ENCODE peak calls at places on chromosomes 5 and 9, in seven cellular contexts. One of them, this sample, is unnamed.

GRCh38 chr9:99425124-99425523 is 203.0 kb downstream of the SEC61B start:
- DNase-seq in activated effector memory CD4-positive, alpha-beta T cell treated with Interleukin-2 at 50 U/mL for 16 hours: no peak
- DNase-seq in activated T-helper 2 cell treated with anti-CD3 and anti-CD28 coated beads, Interferon-gamma antibody, Interleukin-2, Interleukin-4, amounts not matched to agents 10 μg/mL and 5 μg/mL and 100 μg/mL, durations not matched to agents 14 hours and 24 hours and 36 hours: no peak
- DNase-seq in CD4-positive, alpha-beta memory T cell: no peak
- DNase-seq in T-helper 9 cell: no peak
- DNase-seq in fibroblast of lung: no peak
- DNase-seq in LoVo: no peak
- DNase-seq in this sample: no peak

GRCh38 chr9:133429641-133430161 is 7.5 kb downstream of the ADAMTS13 start:
- DNase-seq in activated effector memory CD4-positive, alpha-beta T cell treated with Interleukin-2 at 50 U/mL for 16 hours: no peak
- DNase-seq in activated T-helper 2 cell treated with anti-CD3 and anti-CD28 coated beads, Interferon-gamma antibody, Interleukin-2, Interleukin-4, amounts not matched to agents 10 μg/mL and 5 μg/mL and 100 μg/mL, durations not matched to agents 14 hours and 24 hours and 36 hours: no peak
- DNase-seq in CD4-positive, alpha-beta memory T cell: no peak
- DNase-seq in T-helper 9 cell: no peak
- DNase-seq in fibroblast of lung: no peak
- DNase-seq in LoVo: no peak
- DNase-seq in this sample: no peak

GRCh38 chr5:141934099-141934844 is 10.6 kb downstream of the DELE1 start:
- DNase-seq in activated effector memory CD4-positive, alpha-beta T cell treated with Interleukin-2 at 50 U/mL for 16 hours: no peak
- DNase-seq in activated T-helper 2 cell treated with anti-CD3 and anti-CD28 coated beads, Interferon-gamma antibody, Interleukin-2, Interleukin-4, amounts not matched to agents 10 μg/mL and 5 μg/mL and 100 μg/mL, durations not matched to agents 14 hours and 24 hours and 36 hours: no peak
- DNase-seq in CD4-positive, alpha-beta memory T cell: no peak
- DNase-seq in T-helper 9 cell: no peak
- DNase-seq in fibroblast of lung: no peak
- DNase-seq in LoVo: no peak
- DNase-seq in this sample: no peak

GRCh38 chr5:107306597-107306996 is 364.1 kb downstream of the EFNA5 start:
- DNase-seq in activated effector memory CD4-positive, alpha-beta T cell treated with Interleukin-2 at 50 U/mL for 16 hours: no peak
- DNase-seq in activated T-helper 2 cell treated with anti-CD3 and anti-CD28 coated beads, Interferon-gamma antibody, Interleukin-2, Interleukin-4, amounts not matched to agents 10 μg/mL and 5 μg/mL and 100 μg/mL, durations not matched to agents 14 hours and 24 hours and 36 hours: no peak
- DNase-seq in CD4-positive, alpha-beta memory T cell: no peak
- DNase-seq in T-helper 9 cell: no peak
- DNase-seq in fibroblast of lung: no peak
- DNase-seq in LoVo: no peak
- DNase-seq in this sample: no peak

GRCh38 chr5:38872826-38873225 is 27.0 kb downstream of the OSMR start:
- DNase-seq in activated effector memory CD4-positive, alpha-beta T cell treated with Interleukin-2 at 50 U/mL for 16 hours: no peak
- DNase-seq in activated T-helper 2 cell treated with anti-CD3 and anti-CD28 coated beads, Interferon-gamma antibody, Interleukin-2, Interleukin-4, amounts not matched to agents 10 μg/mL and 5 μg/mL and 100 μg/mL, durations not matched to agents 14 hours and 24 hours and 36 hours: no peak
- DNase-seq in CD4-positive, alpha-beta memory T cell: no peak
- DNase-seq in T-helper 9 cell: no peak
- DNase-seq in fibroblast of lung: no peak
- DNase-seq in LoVo: no peak
- DNase-seq in this sample: no peak

GRCh38 chr9:81609782-81610738 is 79.3 kb downstream of the TLE1 start:
- DNase-seq in activated effector memory CD4-positive, alpha-beta T cell treated with Interleukin-2 at 50 U/mL for 16 hours: no peak
- DNase-seq in activated T-helper 2 cell treated with anti-CD3 and anti-CD28 coated beads, Interferon-gamma antibody, Interleukin-2, Interleukin-4, amounts not matched to agents 10 μg/mL and 5 μg/mL and 100 μg/mL, durations not matched to agents 14 hours and 24 hours and 36 hours: no peak
- DNase-seq in CD4-positive, alpha-beta memory T cell: no peak
- DNase-seq in T-helper 9 cell: no peak
- DNase-seq in fibroblast of lung: no peak
- DNase-seq in LoVo: no peak
- DNase-seq in this sample: no peak

GRCh38 chr5:64742411-64742810 is 26.1 kb downstream of the SREK1IP1 start:
- DNase-seq in activated effector memory CD4-positive, alpha-beta T cell treated with Interleukin-2 at 50 U/mL for 16 hours: no peak
- DNase-seq in activated T-helper 2 cell treated with anti-CD3 and anti-CD28 coated beads, Interferon-gamma antibody, Interleukin-2, Interleukin-4, amounts not matched to agents 10 μg/mL and 5 μg/mL and 100 μg/mL, durations not matched to agents 14 hours and 24 hours and 36 hours: no peak
- DNase-seq in CD4-positive, alpha-beta memory T cell: no peak
- DNase-seq in T-helper 9 cell: no peak
- DNase-seq in fibroblast of lung: no peak
- DNase-seq in LoVo: no peak
- DNase-seq in this sample: no peak

GRCh38 chr9:68551191-68551590 is 10.5 kb upstream of the TMEM252 start:
- DNase-seq in activated effector memory CD4-positive, alpha-beta T cell treated with Interleukin-2 at 50 U/mL for 16 hours: no peak
- DNase-seq in activated T-helper 2 cell treated with anti-CD3 and anti-CD28 coated beads, Interferon-gamma antibody, Interleukin-2, Interleukin-4, amounts not matched to agents 10 μg/mL and 5 μg/mL and 100 μg/mL, durations not matched to agents 14 hours and 24 hours and 36 hours: no peak
- DNase-seq in CD4-positive, alpha-beta memory T cell: no peak
- DNase-seq in T-helper 9 cell: no peak
- DNase-seq in fibroblast of lung: no peak
- DNase-seq in LoVo: no peak
- DNase-seq in this sample: peak

GRCh38 chr9:131318211-131318610 is 28.7 kb downstream of the PLPP7 start:
- DNase-seq in activated effector memory CD4-positive, alpha-beta T cell treated with Interleukin-2 at 50 U/mL for 16 hours: no peak
- DNase-seq in activated T-helper 2 cell treated with anti-CD3 and anti-CD28 coated beads, Interferon-gamma antibody, Interleukin-2, Interleukin-4, amounts not matched to agents 10 μg/mL and 5 μg/mL and 100 μg/mL, durations not matched to agents 14 hours and 24 hours and 36 hours: no peak
- DNase-seq in CD4-positive, alpha-beta memory T cell: no peak
- DNase-seq in T-helper 9 cell: no peak
- DNase-seq in fibroblast of lung: no peak
- DNase-seq in LoVo: no peak
- DNase-seq in this sample: no peak

GRCh38 chr9:129838707-129839259 is 3.5 kb downstream of the USP20 start:
- DNase-seq in activated effector memory CD4-positive, alpha-beta T cell treated with Interleukin-2 at 50 U/mL for 16 hours: no peak
- DNase-seq in activated T-helper 2 cell treated with anti-CD3 and anti-CD28 coated beads, Interferon-gamma antibody, Interleukin-2, Interleukin-4, amounts not matched to agents 10 μg/mL and 5 μg/mL and 100 μg/mL, durations not matched to agents 14 hours and 24 hours and 36 hours: no peak
- DNase-seq in CD4-positive, alpha-beta memory T cell: no peak
- DNase-seq in T-helper 9 cell: no peak
- DNase-seq in fibroblast of lung: peak
- DNase-seq in LoVo: no peak
- DNase-seq in this sample: no peak

GRCh38 chr5:72908666-72909065 is 47.2 kb upstream of the FCHO2 start:
- DNase-seq in activated effector memory CD4-positive, alpha-beta T cell treated with Interleukin-2 at 50 U/mL for 16 hours: no peak
- DNase-seq in activated T-helper 2 cell treated with anti-CD3 and anti-CD28 coated beads, Interferon-gamma antibody, Interleukin-2, Interleukin-4, amounts not matched to agents 10 μg/mL and 5 μg/mL and 100 μg/mL, durations not matched to agents 14 hours and 24 hours and 36 hours: no peak
- DNase-seq in CD4-positive, alpha-beta memory T cell: no peak
- DNase-seq in T-helper 9 cell: no peak
- DNase-seq in fibroblast of lung: peak
- DNase-seq in LoVo: no peak
- DNase-seq in this sample: no peak

GRCh38 chr9:134641173-134641985 is at the start of gene COL5A1:
- DNase-seq in activated effector memory CD4-positive, alpha-beta T cell treated with Interleukin-2 at 50 U/mL for 16 hours: peak
- DNase-seq in activated T-helper 2 cell treated with anti-CD3 and anti-CD28 coated beads, Interferon-gamma antibody, Interleukin-2, Interleukin-4, amounts not matched to agents 10 μg/mL and 5 μg/mL and 100 μg/mL, durations not matched to agents 14 hours and 24 hours and 36 hours: peak
- DNase-seq in CD4-positive, alpha-beta memory T cell: peak
- DNase-seq in T-helper 9 cell: peak
- DNase-seq in fibroblast of lung: peak
- DNase-seq in LoVo: no peak
- DNase-seq in this sample: peak

GRCh38 chr5:66602621-66603020 is 6.4 kb downstream of the MAST4 start:
- DNase-seq in activated effector memory CD4-positive, alpha-beta T cell treated with Interleukin-2 at 50 U/mL for 16 hours: no peak
- DNase-seq in activated T-helper 2 cell treated with anti-CD3 and anti-CD28 coated beads, Interferon-gamma antibody, Interleukin-2, Interleukin-4, amounts not matched to agents 10 μg/mL and 5 μg/mL and 100 μg/mL, durations not matched to agents 14 hours and 24 hours and 36 hours: no peak
- DNase-seq in CD4-positive, alpha-beta memory T cell: no peak
- DNase-seq in T-helper 9 cell: no peak
- DNase-seq in fibroblast of lung: no peak
- DNase-seq in LoVo: no peak
- DNase-seq in this sample: no peak

GRCh38 chr5:2591777-2592453 is 159.6 kb downstream of the IRX2 start:
- DNase-seq in activated effector memory CD4-positive, alpha-beta T cell treated with Interleukin-2 at 50 U/mL for 16 hours: no peak
- DNase-seq in activated T-helper 2 cell treated with anti-CD3 and anti-CD28 coated beads, Interferon-gamma antibody, Interleukin-2, Interleukin-4, amounts not matched to agents 10 μg/mL and 5 μg/mL and 100 μg/mL, durations not matched to agents 14 hours and 24 hours and 36 hours: no peak
- DNase-seq in CD4-positive, alpha-beta memory T cell: no peak
- DNase-seq in T-helper 9 cell: no peak
- DNase-seq in fibroblast of lung: no peak
- DNase-seq in LoVo: no peak
- DNase-seq in this sample: no peak

GRCh38 chr5:150206076-150206779 is 16.4 kb downstream of the SLC6A7 start:
- DNase-seq in activated effector memory CD4-positive, alpha-beta T cell treated with Interleukin-2 at 50 U/mL for 16 hours: no peak
- DNase-seq in activated T-helper 2 cell treated with anti-CD3 and anti-CD28 coated beads, Interferon-gamma antibody, Interleukin-2, Interleukin-4, amounts not matched to agents 10 μg/mL and 5 μg/mL and 100 μg/mL, durations not matched to agents 14 hours and 24 hours and 36 hours: no peak
- DNase-seq in CD4-positive, alpha-beta memory T cell: no peak
- DNase-seq in T-helper 9 cell: no peak
- DNase-seq in fibroblast of lung: no peak
- DNase-seq in LoVo: no peak
- DNase-seq in this sample: no peak

GRCh38 chr5:140152610-140152999 is 22.4 kb upstream of the CYSTM1 start:
- DNase-seq in activated effector memory CD4-positive, alpha-beta T cell treated with Interleukin-2 at 50 U/mL for 16 hours: no peak
- DNase-seq in activated T-helper 2 cell treated with anti-CD3 and anti-CD28 coated beads, Interferon-gamma antibody, Interleukin-2, Interleukin-4, amounts not matched to agents 10 μg/mL and 5 μg/mL and 100 μg/mL, durations not matched to agents 14 hours and 24 hours and 36 hours: no peak
- DNase-seq in CD4-positive, alpha-beta memory T cell: no peak
- DNase-seq in T-helper 9 cell: no peak
- DNase-seq in fibroblast of lung: no peak
- DNase-seq in LoVo: no peak
- DNase-seq in this sample: no peak

GRCh38 chr9:131266301-131267229 is 9.7 kb downstream of the FAM78A start:
- DNase-seq in activated effector memory CD4-positive, alpha-beta T cell treated with Interleukin-2 at 50 U/mL for 16 hours: no peak
- DNase-seq in activated T-helper 2 cell treated with anti-CD3 and anti-CD28 coated beads, Interferon-gamma antibody, Interleukin-2, Interleukin-4, amounts not matched to agents 10 μg/mL and 5 μg/mL and 100 μg/mL, durations not matched to agents 14 hours and 24 hours and 36 hours: no peak
- DNase-seq in CD4-positive, alpha-beta memory T cell: no peak
- DNase-seq in T-helper 9 cell: no peak
- DNase-seq in fibroblast of lung: no peak
- DNase-seq in LoVo: no peak
- DNase-seq in this sample: no peak

GRCh38 chr9:114472765-114473446 is 32.4 kb downstream of the WHRN start:
- DNase-seq in activated effector memory CD4-positive, alpha-beta T cell treated with Interleukin-2 at 50 U/mL for 16 hours: no peak
- DNase-seq in activated T-helper 2 cell treated with anti-CD3 and anti-CD28 coated beads, Interferon-gamma antibody, Interleukin-2, Interleukin-4, amounts not matched to agents 10 μg/mL and 5 μg/mL and 100 μg/mL, durations not matched to agents 14 hours and 24 hours and 36 hours: no peak
- DNase-seq in CD4-positive, alpha-beta memory T cell: no peak
- DNase-seq in T-helper 9 cell: no peak
- DNase-seq in fibroblast of lung: peak
- DNase-seq in LoVo: no peak
- DNase-seq in this sample: no peak

GRCh38 chr5:139177809-139178581 is 20.2 kb downstream of the SIL1 start:
- DNase-seq in activated effector memory CD4-positive, alpha-beta T cell treated with Interleukin-2 at 50 U/mL for 16 hours: no peak
- DNase-seq in activated T-helper 2 cell treated with anti-CD3 and anti-CD28 coated beads, Interferon-gamma antibody, Interleukin-2, Interleukin-4, amounts not matched to agents 10 μg/mL and 5 μg/mL and 100 μg/mL, durations not matched to agents 14 hours and 24 hours and 36 hours: no peak
- DNase-seq in CD4-positive, alpha-beta memory T cell: no peak
- DNase-seq in T-helper 9 cell: no peak
- DNase-seq in fibroblast of lung: peak
- DNase-seq in LoVo: no peak
- DNase-seq in this sample: peak

GRCh38 chr9:114662081-114662989 is 4.7 kb upstream of the TEX53 start:
- DNase-seq in activated effector memory CD4-positive, alpha-beta T cell treated with Interleukin-2 at 50 U/mL for 16 hours: peak
- DNase-seq in activated T-helper 2 cell treated with anti-CD3 and anti-CD28 coated beads, Interferon-gamma antibody, Interleukin-2, Interleukin-4, amounts not matched to agents 10 μg/mL and 5 μg/mL and 100 μg/mL, durations not matched to agents 14 hours and 24 hours and 36 hours: peak
- DNase-seq in CD4-positive, alpha-beta memory T cell: peak
- DNase-seq in T-helper 9 cell: peak
- DNase-seq in fibroblast of lung: peak
- DNase-seq in LoVo: peak
- DNase-seq in this sample: no peak

GRCh38 chr5:94870496-94871214 is 252.2 kb downstream of the SLF1 start:
- DNase-seq in activated effector memory CD4-positive, alpha-beta T cell treated with Interleukin-2 at 50 U/mL for 16 hours: no peak
- DNase-seq in activated T-helper 2 cell treated with anti-CD3 and anti-CD28 coated beads, Interferon-gamma antibody, Interleukin-2, Interleukin-4, amounts not matched to agents 10 μg/mL and 5 μg/mL and 100 μg/mL, durations not matched to agents 14 hours and 24 hours and 36 hours: no peak
- DNase-seq in CD4-positive, alpha-beta memory T cell: no peak
- DNase-seq in T-helper 9 cell: no peak
- DNase-seq in fibroblast of lung: no peak
- DNase-seq in LoVo: no peak
- DNase-seq in this sample: no peak

GRCh38 chr5:148910686-148911361 is 84.4 kb downstream of the ADRB2 start:
- DNase-seq in activated effector memory CD4-positive, alpha-beta T cell treated with Interleukin-2 at 50 U/mL for 16 hours: no peak
- DNase-seq in activated T-helper 2 cell treated with anti-CD3 and anti-CD28 coated beads, Interferon-gamma antibody, Interleukin-2, Interleukin-4, amounts not matched to agents 10 μg/mL and 5 μg/mL and 100 μg/mL, durations not matched to agents 14 hours and 24 hours and 36 hours: no peak
- DNase-seq in CD4-positive, alpha-beta memory T cell: no peak
- DNase-seq in T-helper 9 cell: no peak
- DNase-seq in fibroblast of lung: peak
- DNase-seq in LoVo: peak
- DNase-seq in this sample: no peak

GRCh38 chr5:96219580-96220281 is 213.3 kb downstream of the PCSK1 start:
- DNase-seq in activated effector memory CD4-positive, alpha-beta T cell treated with Interleukin-2 at 50 U/mL for 16 hours: no peak
- DNase-seq in activated T-helper 2 cell treated with anti-CD3 and anti-CD28 coated beads, Interferon-gamma antibody, Interleukin-2, Interleukin-4, amounts not matched to agents 10 μg/mL and 5 μg/mL and 100 μg/mL, durations not matched to agents 14 hours and 24 hours and 36 hours: no peak
- DNase-seq in CD4-positive, alpha-beta memory T cell: no peak
- DNase-seq in T-helper 9 cell: no peak
- DNase-seq in fibroblast of lung: peak
- DNase-seq in LoVo: no peak
- DNase-seq in this sample: no peak

GRCh38 chr5:9063615-9064245 is 482.1 kb downstream of the SEMA5A start:
- DNase-seq in activated effector memory CD4-positive, alpha-beta T cell treated with Interleukin-2 at 50 U/mL for 16 hours: no peak
- DNase-seq in activated T-helper 2 cell treated with anti-CD3 and anti-CD28 coated beads, Interferon-gamma antibody, Interleukin-2, Interleukin-4, amounts not matched to agents 10 μg/mL and 5 μg/mL and 100 μg/mL, durations not matched to agents 14 hours and 24 hours and 36 hours: no peak
- DNase-seq in CD4-positive, alpha-beta memory T cell: no peak
- DNase-seq in T-helper 9 cell: no peak
- DNase-seq in fibroblast of lung: peak
- DNase-seq in LoVo: no peak
- DNase-seq in this sample: no peak

GRCh38 chr5:137487600-137487999 is 11.5 kb downstream of the SPOCK1 start:
- DNase-seq in activated effector memory CD4-positive, alpha-beta T cell treated with Interleukin-2 at 50 U/mL for 16 hours: no peak
- DNase-seq in activated T-helper 2 cell treated with anti-CD3 and anti-CD28 coated beads, Interferon-gamma antibody, Interleukin-2, Interleukin-4, amounts not matched to agents 10 μg/mL and 5 μg/mL and 100 μg/mL, durations not matched to agents 14 hours and 24 hours and 36 hours: no peak
- DNase-seq in CD4-positive, alpha-beta memory T cell: no peak
- DNase-seq in T-helper 9 cell: no peak
- DNase-seq in fibroblast of lung: no peak
- DNase-seq in LoVo: no peak
- DNase-seq in this sample: no peak

GRCh38 chr5:143350790-143351603 is 52.5 kb downstream of the NR3C1 start:
- DNase-seq in activated effector memory CD4-positive, alpha-beta T cell treated with Interleukin-2 at 50 U/mL for 16 hours: no peak
- DNase-seq in activated T-helper 2 cell treated with anti-CD3 and anti-CD28 coated beads, Interferon-gamma antibody, Interleukin-2, Interleukin-4, amounts not matched to agents 10 μg/mL and 5 μg/mL and 100 μg/mL, durations not matched to agents 14 hours and 24 hours and 36 hours: no peak
- DNase-seq in CD4-positive, alpha-beta memory T cell: no peak
- DNase-seq in T-helper 9 cell: no peak
- DNase-seq in fibroblast of lung: peak
- DNase-seq in LoVo: no peak
- DNase-seq in this sample: no peak

GRCh38 chr5:82465235-82465634 is 187.1 kb upstream of the RPS23 start:
- DNase-seq in activated effector memory CD4-positive, alpha-beta T cell treated with Interleukin-2 at 50 U/mL for 16 hours: no peak
- DNase-seq in activated T-helper 2 cell treated with anti-CD3 and anti-CD28 coated beads, Interferon-gamma antibody, Interleukin-2, Interleukin-4, amounts not matched to agents 10 μg/mL and 5 μg/mL and 100 μg/mL, durations not matched to agents 14 hours and 24 hours and 36 hours: no peak
- DNase-seq in CD4-positive, alpha-beta memory T cell: no peak
- DNase-seq in T-helper 9 cell: no peak
- DNase-seq in fibroblast of lung: no peak
- DNase-seq in LoVo: no peak
- DNase-seq in this sample: no peak

GRCh38 chr9:111282940-111283339 is 47.1 kb downstream of the OR2K2 start:
- DNase-seq in activated effector memory CD4-positive, alpha-beta T cell treated with Interleukin-2 at 50 U/mL for 16 hours: no peak
- DNase-seq in activated T-helper 2 cell treated with anti-CD3 and anti-CD28 coated beads, Interferon-gamma antibody, Interleukin-2, Interleukin-4, amounts not matched to agents 10 μg/mL and 5 μg/mL and 100 μg/mL, durations not matched to agents 14 hours and 24 hours and 36 hours: no peak
- DNase-seq in CD4-positive, alpha-beta memory T cell: no peak
- DNase-seq in T-helper 9 cell: no peak
- DNase-seq in fibroblast of lung: peak
- DNase-seq in LoVo: no peak
- DNase-seq in this sample: no peak

GRCh38 chr9:18071651-18072060 is 402.3 kb upstream of the ADAMTSL1 start:
- DNase-seq in activated effector memory CD4-positive, alpha-beta T cell treated with Interleukin-2 at 50 U/mL for 16 hours: no peak
- DNase-seq in activated T-helper 2 cell treated with anti-CD3 and anti-CD28 coated beads, Interferon-gamma antibody, Interleukin-2, Interleukin-4, amounts not matched to agents 10 μg/mL and 5 μg/mL and 100 μg/mL, durations not matched to agents 14 hours and 24 hours and 36 hours: no peak
- DNase-seq in CD4-positive, alpha-beta memory T cell: no peak
- DNase-seq in T-helper 9 cell: no peak
- DNase-seq in fibroblast of lung: peak
- DNase-seq in LoVo: no peak
- DNase-seq in this sample: no peak

GRCh38 chr9:31302620-31303418 is 1081.6 kb upstream of the ACO1 start:
- DNase-seq in activated effector memory CD4-positive, alpha-beta T cell treated with Interleukin-2 at 50 U/mL for 16 hours: no peak
- DNase-seq in activated T-helper 2 cell treated with anti-CD3 and anti-CD28 coated beads, Interferon-gamma antibody, Interleukin-2, Interleukin-4, amounts not matched to agents 10 μg/mL and 5 μg/mL and 100 μg/mL, durations not matched to agents 14 hours and 24 hours and 36 hours: no peak
- DNase-seq in CD4-positive, alpha-beta memory T cell: no peak
- DNase-seq in T-helper 9 cell: no peak
- DNase-seq in fibroblast of lung: no peak
- DNase-seq in LoVo: no peak
- DNase-seq in this sample: no peak

GRCh38 chr5:117302949-117303348 is 728.3 kb upstream of the SEMA6A start:
- DNase-seq in activated effector memory CD4-positive, alpha-beta T cell treated with Interleukin-2 at 50 U/mL for 16 hours: no peak
- DNase-seq in activated T-helper 2 cell treated with anti-CD3 and anti-CD28 coated beads, Interferon-gamma antibody, Interleukin-2, Interleukin-4, amounts not matched to agents 10 μg/mL and 5 μg/mL and 100 μg/mL, durations not matched to agents 14 hours and 24 hours and 36 hours: no peak
- DNase-seq in CD4-positive, alpha-beta memory T cell: no peak
- DNase-seq in T-helper 9 cell: no peak
- DNase-seq in fibroblast of lung: no peak
- DNase-seq in LoVo: no peak
- DNase-seq in this sample: no peak

GRCh38 chr5:176849611-176850227 is 39.4 kb downstream of the UNC5A start:
- DNase-seq in activated effector memory CD4-positive, alpha-beta T cell treated with Interleukin-2 at 50 U/mL for 16 hours: no peak
- DNase-seq in activated T-helper 2 cell treated with anti-CD3 and anti-CD28 coated beads, Interferon-gamma antibody, Interleukin-2, Interleukin-4, amounts not matched to agents 10 μg/mL and 5 μg/mL and 100 μg/mL, durations not matched to agents 14 hours and 24 hours and 36 hours: no peak
- DNase-seq in CD4-positive, alpha-beta memory T cell: no peak
- DNase-seq in T-helper 9 cell: no peak
- DNase-seq in fibroblast of lung: no peak
- DNase-seq in LoVo: no peak
- DNase-seq in this sample: no peak

GRCh38 chr5:58503634-58504033 is 12.4 kb downstream of the GAPT start:
- DNase-seq in activated effector memory CD4-positive, alpha-beta T cell treated with Interleukin-2 at 50 U/mL for 16 hours: no peak
- DNase-seq in activated T-helper 2 cell treated with anti-CD3 and anti-CD28 coated beads, Interferon-gamma antibody, Interleukin-2, Interleukin-4, amounts not matched to agents 10 μg/mL and 5 μg/mL and 100 μg/mL, durations not matched to agents 14 hours and 24 hours and 36 hours: no peak
- DNase-seq in CD4-positive, alpha-beta memory T cell: no peak
- DNase-seq in T-helper 9 cell: no peak
- DNase-seq in fibroblast of lung: no peak
- DNase-seq in LoVo: no peak
- DNase-seq in this sample: no peak

GRCh38 chr5:144121577-144121976 is 48.9 kb downstream of the YIPF5 start:
- DNase-seq in activated effector memory CD4-positive, alpha-beta T cell treated with Interleukin-2 at 50 U/mL for 16 hours: no peak
- DNase-seq in activated T-helper 2 cell treated with anti-CD3 and anti-CD28 coated beads, Interferon-gamma antibody, Interleukin-2, Interleukin-4, amounts not matched to agents 10 μg/mL and 5 μg/mL and 100 μg/mL, durations not matched to agents 14 hours and 24 hours and 36 hours: no peak
- DNase-seq in CD4-positive, alpha-beta memory T cell: no peak
- DNase-seq in T-helper 9 cell: no peak
- DNase-seq in fibroblast of lung: no peak
- DNase-seq in LoVo: no peak
- DNase-seq in this sample: no peak

GRCh38 chr9:121013911-121014310 is 36.2 kb downstream of the C5 start:
- DNase-seq in activated effector memory CD4-positive, alpha-beta T cell treated with Interleukin-2 at 50 U/mL for 16 hours: no peak
- DNase-seq in activated T-helper 2 cell treated with anti-CD3 and anti-CD28 coated beads, Interferon-gamma antibody, Interleukin-2, Interleukin-4, amounts not matched to agents 10 μg/mL and 5 μg/mL and 100 μg/mL, durations not matched to agents 14 hours and 24 hours and 36 hours: no peak
- DNase-seq in CD4-positive, alpha-beta memory T cell: no peak
- DNase-seq in T-helper 9 cell: no peak
- DNase-seq in fibroblast of lung: peak
- DNase-seq in LoVo: no peak
- DNase-seq in this sample: no peak